ENCODE peak calls at places on chromosomes 4 and X, in five cellular contexts. One of them, this sample, is unnamed.

GRCh38 chr4:178136736-178137345 is 694.6 kb upstream of the AGA start:
- DNase-seq in mesenchymal stem cell: no peak
- DNase-seq in IMR-90: no peak
- DNase-seq in H9: no peak
- DNase-seq in trophoblast cell: no peak
- DNase-seq in this sample: no peak

GRCh38 chr4:106369456-106370060 is 980 bp upstream of the GIMD1 start:
- DNase-seq in mesenchymal stem cell: peak; percentile 78
- DNase-seq in IMR-90: peak; percentile 86
- DNase-seq in H9: peak; percentile 38
- DNase-seq in trophoblast cell: peak; percentile 68
- DNase-seq in this sample: peak; percentile 86

GRCh38 chrX:139759637-139760036 is 51.7 kb upstream of the MCF2 start:
- DNase-seq in mesenchymal stem cell: peak; percentile 27
- DNase-seq in IMR-90: peak; percentile 42
- DNase-seq in H9: no peak
- DNase-seq in trophoblast cell: peak; percentile 48
- DNase-seq in this sample: peak; percentile 55

GRCh38 chrX:133265331-133265730 is 47.2 kb upstream of the TFDP3 start:
- DNase-seq in mesenchymal stem cell: peak; percentile 12
- DNase-seq in IMR-90: no peak
- DNase-seq in H9: peak; percentile 80
- DNase-seq in trophoblast cell: peak; percentile 66
- DNase-seq in this sample: peak; percentile 94

GRCh38 chr4:141652161-141652778 is 15.9 kb downstream of the IL15 start:
- DNase-seq in mesenchymal stem cell: peak; percentile 69
- DNase-seq in IMR-90: peak; percentile 93
- DNase-seq in H9: no peak
- DNase-seq in trophoblast cell: no peak
- DNase-seq in this sample: no peak

GRCh38 chr4:94032754-94033153 is 174.9 kb upstream of the SMARCAD1 start:
- DNase-seq in mesenchymal stem cell: peak; percentile 4
- DNase-seq in IMR-90: no peak
- DNase-seq in H9: peak; percentile 36
- DNase-seq in trophoblast cell: no peak
- DNase-seq in this sample: peak; percentile 89

GRCh38 chr4:158775091-158775651 is 6.3 kb downstream of the FNIP2 start:
- DNase-seq in mesenchymal stem cell: peak; percentile 77
- DNase-seq in IMR-90: peak; percentile 68
- DNase-seq in H9: no peak
- DNase-seq in trophoblast cell: no peak
- DNase-seq in this sample: no peak

GRCh38 chr4:176690716-176691115 is 102.0 kb downstream of the VEGFC start:
- DNase-seq in mesenchymal stem cell: no peak
- DNase-seq in IMR-90: no peak
- DNase-seq in H9: no peak
- DNase-seq in trophoblast cell: no peak
- DNase-seq in this sample: no peak

GRCh38 chrX:22800806-22801205 is 199.0 kb upstream of the DDX53 start:
- DNase-seq in mesenchymal stem cell: no peak
- DNase-seq in IMR-90: no peak
- DNase-seq in H9: no peak
- DNase-seq in trophoblast cell: peak; percentile 80
- DNase-seq in this sample: peak; percentile 67

GRCh38 chr4:1773754-1774153 is 19.3 kb upstream of the FGFR3 start:
- DNase-seq in mesenchymal stem cell: no peak
- DNase-seq in IMR-90: no peak
- DNase-seq in H9: no peak
- DNase-seq in trophoblast cell: no peak
- DNase-seq in this sample: no peak
- H2BK120ac ChIP-seq in mesenchymal stem cell: no peak overlapping the region
- H2BK120ac ChIP-seq in IMR-90: no peak overlapping the region
- H2BK120ac ChIP-seq in H9: no peak overlapping the region
- H2BK120ac ChIP-seq in trophoblast cell: no peak overlapping the region
- H2BK120ac ChIP-seq in this sample: no peak overlapping the region

GRCh38 chr4:832536-832935 is 6.6 kb upstream of the CPLX1 start:
- DNase-seq in mesenchymal stem cell: no peak
- DNase-seq in IMR-90: no peak
- DNase-seq in H9: no peak
- DNase-seq in trophoblast cell: no peak
- DNase-seq in this sample: no peak

GRCh38 chr4:830776-831482 is 5.0 kb upstream of the CPLX1 start:
- DNase-seq in mesenchymal stem cell: no peak
- DNase-seq in IMR-90: no peak
- DNase-seq in H9: no peak
- DNase-seq in trophoblast cell: no peak
- DNase-seq in this sample: no peak

GRCh38 chr4:831483-831805 is 5.5 kb upstream of the CPLX1 start:
- DNase-seq in mesenchymal stem cell: no peak
- DNase-seq in IMR-90: no peak
- DNase-seq in H9: no peak
- DNase-seq in trophoblast cell: no peak
- DNase-seq in this sample: no peak

GRCh38 chr4:833156-833555 is 7.2 kb upstream of the CPLX1 start:
- DNase-seq in mesenchymal stem cell: no peak
- DNase-seq in IMR-90: no peak
- DNase-seq in H9: no peak
- DNase-seq in trophoblast cell: no peak
- DNase-seq in this sample: no peak

DNA sequence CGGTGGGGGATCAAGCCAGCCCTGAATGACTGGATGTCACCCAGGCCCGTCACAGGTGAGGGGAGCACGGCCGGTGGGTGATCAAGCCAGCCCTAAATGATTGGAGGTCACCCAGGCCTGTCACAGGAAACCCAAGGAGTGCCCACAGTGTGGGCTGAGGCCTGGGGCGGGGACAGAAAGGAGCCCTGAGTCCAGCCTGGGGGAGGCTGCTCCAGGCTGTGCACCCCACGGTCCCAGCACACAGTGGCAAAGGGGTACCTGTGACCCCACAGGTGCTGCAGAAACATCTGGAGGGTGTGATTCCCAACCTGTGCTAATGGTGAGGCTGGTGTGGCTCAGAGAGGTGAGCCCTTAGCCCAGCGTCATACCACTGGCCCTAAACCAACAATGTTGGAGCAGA is 6.2 kb upstream of the CPLX1 start:
- DNase-seq in mesenchymal stem cell: no peak
- DNase-seq in IMR-90: no peak
- DNase-seq in H9: no peak
- DNase-seq in trophoblast cell: no peak
- DNase-seq in this sample: no peak
- H3K4me1 ChIP-seq in mesenchymal stem cell: peaks cover 10% of the 10 kb centered on the region
- H3K4me1 ChIP-seq in IMR-90: no peaks in the 10 kb centered on the region
- H3K4me1 ChIP-seq in H9: no peaks in the 10 kb centered on the region
- H3K4me1 ChIP-seq in trophoblast cell: no peaks in the 10 kb centered on the region
- H3K4me1 ChIP-seq in this sample: no peaks in the 10 kb centered on the region

DNA sequence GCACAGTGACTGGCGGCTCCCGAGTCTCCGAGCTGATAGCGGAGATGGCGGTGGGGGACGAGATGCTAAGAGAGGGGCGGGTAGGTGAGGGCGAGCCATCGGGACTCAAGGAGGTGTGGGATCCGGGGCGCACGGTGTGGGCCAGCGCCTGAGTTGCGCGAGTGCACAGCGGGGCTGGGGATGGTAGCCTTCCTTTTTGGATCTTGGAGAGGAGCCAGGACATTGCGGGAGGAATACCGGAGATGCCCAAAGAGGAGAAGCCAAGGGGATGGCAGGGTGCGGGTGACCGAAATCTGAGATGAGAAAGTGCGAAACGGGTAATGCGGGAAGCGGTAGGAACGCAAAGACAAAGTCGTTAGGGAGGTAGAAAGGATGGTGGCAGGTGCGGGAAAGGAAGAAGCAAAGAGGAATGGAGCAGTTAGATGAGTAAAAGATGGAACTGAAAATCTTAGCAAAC is 438 bp upstream of the FAM184B start:
- DNase-seq in mesenchymal stem cell: no peak
- DNase-seq in IMR-90: no peak
- DNase-seq in H9: no peak
- DNase-seq in trophoblast cell: no peak
- DNase-seq in this sample: no peak
- H2BK120ac ChIP-seq in mesenchymal stem cell: no peak overlapping the region
- H2BK120ac ChIP-seq in IMR-90: no peak overlapping the region
- H2BK120ac ChIP-seq in H9: no peak overlapping the region
- H2BK120ac ChIP-seq in trophoblast cell: no peak overlapping the region
- H2BK120ac ChIP-seq in this sample: no peak overlapping the region

GRCh38 chrX:83416273-83416672 is 91.8 kb upstream of the POU3F4 start:
- DNase-seq in mesenchymal stem cell: no peak
- DNase-seq in IMR-90: no peak
- DNase-seq in H9: no peak
- DNase-seq in trophoblast cell: peak; percentile 31
- DNase-seq in this sample: peak; percentile 7

GRCh38 chrX:83422836-83423235 is 85.3 kb upstream of the POU3F4 start:
- DNase-seq in mesenchymal stem cell: no peak
- DNase-seq in IMR-90: no peak
- DNase-seq in H9: no peak
- DNase-seq in trophoblast cell: no peak
- DNase-seq in this sample: no peak

GRCh38 chrX:83419030-83419792 is 88.9 kb upstream of the POU3F4 start:
- DNase-seq in mesenchymal stem cell: no peak
- DNase-seq in IMR-90: no peak
- DNase-seq in H9: no peak
- DNase-seq in trophoblast cell: no peak
- DNase-seq in this sample: no peak
- H3K4me1 ChIP-seq in mesenchymal stem cell: no peaks in the 10 kb centered on the region
- H3K4me1 ChIP-seq in IMR-90: no peaks in the 10 kb centered on the region
- H3K4me1 ChIP-seq in H9: no peaks in the 10 kb centered on the region
- H3K4me1 ChIP-seq in trophoblast cell: no peaks in the 10 kb centered on the region
- H3K4me1 ChIP-seq in this sample: no peaks in the 10 kb centered on the region

GRCh38 chr4:168836482-168836881 is 173.6 kb downstream of the CBR4 start:
- DNase-seq in mesenchymal stem cell: no peak
- DNase-seq in IMR-90: no peak
- DNase-seq in H9: no peak
- DNase-seq in trophoblast cell: no peak
- DNase-seq in this sample: no peak

GRCh38 chr4:168839758-168840385 is 170.2 kb downstream of the CBR4 start:
- DNase-seq in mesenchymal stem cell: peak; percentile 64
- DNase-seq in IMR-90: no peak
- DNase-seq in H9: no peak
- DNase-seq in trophoblast cell: no peak
- DNase-seq in this sample: no peak

GRCh38 chr4:168835880-168836454 is 174.1 kb downstream of the CBR4 start:
- DNase-seq in mesenchymal stem cell: no peak
- DNase-seq in IMR-90: no peak
- DNase-seq in H9: no peak
- DNase-seq in trophoblast cell: no peak
- DNase-seq in this sample: no peak

GRCh38 chr4:168840386-168840763 is 169.7 kb downstream of the CBR4 start:
- DNase-seq in mesenchymal stem cell: no peak
- DNase-seq in IMR-90: no peak
- DNase-seq in H9: no peak
- DNase-seq in trophoblast cell: no peak
- DNase-seq in this sample: no peak

DNA sequence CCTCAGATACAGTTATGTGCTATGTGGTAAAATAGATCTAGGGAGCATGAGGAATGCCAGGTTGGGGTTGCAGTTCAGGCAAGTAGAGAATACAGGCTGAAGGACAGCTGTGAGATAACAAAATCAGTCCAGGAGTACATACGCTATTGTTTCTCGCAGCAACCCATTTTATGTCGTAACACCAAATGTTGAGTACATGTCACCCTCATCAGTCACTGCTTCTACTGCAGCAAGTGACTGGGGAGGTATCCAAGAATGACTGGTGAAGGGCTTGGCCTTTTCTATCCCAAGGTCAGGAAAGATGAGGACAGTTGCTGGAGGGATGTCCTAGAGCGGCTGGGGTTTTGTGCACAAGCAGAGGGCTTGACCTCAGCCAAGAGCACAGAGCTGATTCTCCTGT is 172.1 kb downstream of the CBR4 start:
- DNase-seq in mesenchymal stem cell: no peak
- DNase-seq in IMR-90: no peak
- DNase-seq in H9: no peak
- DNase-seq in trophoblast cell: peak; percentile 30
- DNase-seq in this sample: no peak
- H2BK120ac ChIP-seq in mesenchymal stem cell: no peak overlapping the region
- H2BK120ac ChIP-seq in IMR-90: no peak overlapping the region
- H2BK120ac ChIP-seq in H9: no peak overlapping the region
- H2BK120ac ChIP-seq in trophoblast cell: no peak overlapping the region
- H2BK120ac ChIP-seq in this sample: no peak overlapping the region

GRCh38 chr4:152463562-152463961 is 72.3 kb downstream of the FBXW7 start:
- DNase-seq in mesenchymal stem cell: no peak
- DNase-seq in IMR-90: no peak
- DNase-seq in H9: no peak
- DNase-seq in trophoblast cell: no peak
- DNase-seq in this sample: no peak
- H3K4me1 ChIP-seq in mesenchymal stem cell: peaks cover 3% of the 10 kb centered on the region
- H3K4me1 ChIP-seq in IMR-90: peaks cover 5% of the 10 kb centered on the region
- H3K4me1 ChIP-seq in H9: no peaks in the 10 kb centered on the region
- H3K4me1 ChIP-seq in trophoblast cell: no peaks in the 10 kb centered on the region
- H3K4me1 ChIP-seq in this sample: peaks cover 7% of the 10 kb centered on the region

GRCh38 chr4:188110036-188110435 is 633 bp upstream of the TRIML2 start:
- DNase-seq in mesenchymal stem cell: no peak
- DNase-seq in IMR-90: no peak
- DNase-seq in H9: no peak
- DNase-seq in trophoblast cell: peak; percentile 74
- DNase-seq in this sample: peak; percentile 38
- H2BK120ac ChIP-seq in mesenchymal stem cell: no peak overlapping the region
- H2BK120ac ChIP-seq in IMR-90: no peak overlapping the region
- H2BK120ac ChIP-seq in H9: no peak overlapping the region
- H2BK120ac ChIP-seq in trophoblast cell: no peak overlapping the region
- H2BK120ac ChIP-seq in this sample: no peak overlapping the region

GRCh38 chr4:119032921-119033685 is 102.5 kb upstream of the MYOZ2 start:
- DNase-seq in mesenchymal stem cell: no peak
- DNase-seq in IMR-90: no peak
- DNase-seq in H9: no peak
- DNase-seq in trophoblast cell: no peak
- DNase-seq in this sample: no peak
- H3K4me1 ChIP-seq in mesenchymal stem cell: peaks cover 2% of the 10 kb centered on the region
- H3K4me1 ChIP-seq in IMR-90: peaks cover 11% of the 10 kb centered on the region
- H3K4me1 ChIP-seq in H9: peaks cover 8% of the 10 kb centered on the region
- H3K4me1 ChIP-seq in trophoblast cell: peaks cover 3% of the 10 kb centered on the region
- H3K4me1 ChIP-seq in this sample: no peaks in the 10 kb centered on the region

GRCh38 chr4:1771555-1772305 is 21.4 kb upstream of the FGFR3 start:
- DNase-seq in mesenchymal stem cell: no peak
- DNase-seq in IMR-90: no peak
- DNase-seq in H9: no peak
- DNase-seq in trophoblast cell: no peak
- DNase-seq in this sample: no peak
- H2BK120ac ChIP-seq in mesenchymal stem cell: no peak overlapping the region
- H2BK120ac ChIP-seq in IMR-90: no peak overlapping the region
- H2BK120ac ChIP-seq in H9: no peak overlapping the region
- H2BK120ac ChIP-seq in trophoblast cell: no peak overlapping the region
- H2BK120ac ChIP-seq in this sample: no peak overlapping the region